ENCODE peak calls at places on chromosomes 13 and 19, in four cellular contexts. H, K, B and G are unnamed samples.

GRCh38 chr13:24863748-24864540 is 100.0 kb downstream of the RNF17 start:
- DNase-seq in H (no peak), B (no peak), K (no peak), G (no peak)

GRCh38 chr19:41265376-41266153 is 1.4 kb downstream of the HNRNPUL1 start:
- DNase-seq in H (peak; percentile 55), B (peak; percentile 17), K (no peak), G (no peak)

GRCh38 chr19:18044825-18045304 is 36.9 kb downstream of the ARRDC2 start:
- DNase-seq in K (peak; percentile 83), B (peak; percentile 69), H (peak; percentile 73), G (peak; percentile 73)

GRCh38 chr19:28504727-28505126 is 708.2 kb downstream of the UQCRFS1 start:
- DNase-seq in B (no peak), H (no peak), K (no peak), G (no peak)

GRCh38 chr13:102680842-102681725 is 13.8 kb downstream of the METTL21C start:
- DNase-seq in K (no peak), H (no peak), B (no peak), G (no peak)

GRCh38 chr13:114065926-114066774 is 66.3 kb downstream of the RASA3 start:
- DNase-seq in K (no peak), H (no peak), B (no peak), G (peak; percentile 38)

GRCh38 chr19:1884719-1885334 is 469 bp downstream of the ABHD17A start:
- DNase-seq in B (no peak), H (no peak), K (no peak), G (no peak)

GRCh38 chr19:17841810-17842662 is 5.7 kb downstream of the JAK3 start:
- DNase-seq in K (peak; percentile 22), H (no peak), B (peak; percentile 69), G (peak; percentile 76)

GRCh38 chr13:37492741-37493514 is 105.6 kb downstream of the POSTN start:
- DNase-seq in K (no peak), H (no peak), B (no peak), G (no peak)

GRCh38 chr19:49427855-49428546 is 2.8 kb downstream of the GFY start:
- DNase-seq in K (no peak), B (no peak), H (no peak), G (no peak)

GRCh38 chr19:1206063-1206732 is 620 bp downstream of the STK11 start:
- DNase-seq in K (no peak), H (no peak), B (no peak), G (no peak)

GRCh38 chr19:32469796-32470195 is 64.2 kb downstream of the DPY19L3 start:
- DNase-seq in B (no peak), K (no peak), H (no peak), G (no peak)

GRCh38 chr19:1568320-1569019 is at the start of gene MEX3D:
- DNase-seq in B (peak; percentile 83), H (peak; percentile 71), K (peak; percentile 62), G (peak; percentile 74)

GRCh38 chr19:38666662-38667448 is 19.4 kb downstream of the ACTN4 start:
- DNase-seq in K (no peak), H (peak; percentile 65), B (peak; percentile 80), G (no peak)

GRCh38 chr13:112908342-112908741 is 60.7 kb upstream of the MCF2L start:
- DNase-seq in B (no peak), H (no peak), K (no peak), G (no peak)

GRCh38 chr19:21568816-21569496 is 63.6 kb downstream of the ZNF429 start:
- DNase-seq in H (peak; percentile 88), B (peak; percentile 95), K (peak; percentile 92), G (peak; percentile 94)

GRCh38 chr13:50320297-50320862 is 305.1 kb downstream of the KCNRG start:
- DNase-seq in K (no peak), H (no peak), B (no peak), G (no peak)

GRCh38 chr13:21458457-21458815 is 667 bp downstream of the ZDHHC20 start:
- DNase-seq in K (peak; percentile 38), B (peak; percentile 60), H (peak; percentile 75), G (peak; percentile 23)

GRCh38 chr19:38381138-38381537 is 6.7 kb downstream of the GGN start:
- DNase-seq in K (no peak), H (no peak), B (no peak), G (no peak)

GRCh38 chr13:44174769-44175425 is 198.7 kb upstream of the SERP2 start:
- DNase-seq in H (no peak), B (no peak), K (no peak), G (no peak)

GRCh38 chr13:51923983-51924539 is 62.3 kb downstream of the CCDC70 start:
- DNase-seq in B (no peak), K (no peak), H (no peak), G (no peak)

GRCh38 chr13:96821381-96821780 is 172.9 kb downstream of the OXGR1 start:
- DNase-seq in H (no peak), K (no peak), B (no peak), G (no peak)

GRCh38 chr13:98563071-98563470 is 13.8 kb downstream of the STK24 start:
- DNase-seq in B (no peak), K (no peak), H (no peak), G (no peak)

GRCh38 chr19:1754651-1755466 is 1.6 kb downstream of the ONECUT3 start:
- DNase-seq in K (no peak), H (no peak), B (no peak), G (no peak)

GRCh38 chr13:50140153-50140552 is 124.9 kb downstream of the KCNRG start:
- DNase-seq in K (no peak), H (no peak), B (no peak), G (no peak)

GRCh38 chr13:63651394-63651793 is 2235.7 kb upstream of the PCDH20 start:
- DNase-seq in B (no peak), H (no peak), K (no peak), G (no peak)

GRCh38 chr19:19514215-19514633 is 1.1 kb downstream of the TSSK6 start:
- DNase-seq in K (peak; percentile 48), B (peak; percentile 36), H (no peak), G (peak; percentile 93)

GRCh38 chr19:1720237-1720636 is 33.1 kb upstream of the ONECUT3 start:
- DNase-seq in H (no peak), B (no peak), K (no peak), G (no peak)

GRCh38 chr13:112711528-112712265 is 21.9 kb downstream of the ATP11A start:
- DNase-seq in K (peak; percentile 85), H (peak; percentile 66), B (peak; percentile 61), G (peak; percentile 88)

GRCh38 chr19:51441410-51442390 is 16.6 kb downstream of the SIGLEC8 start:
- DNase-seq in K (no peak), H (no peak), B (no peak), G (no peak)

GRCh38 chr19:53865918-53866696 is 1.6 kb upstream of the MYADM start:
- DNase-seq in B (peak; percentile 35), H (no peak), K (peak; percentile 54), G (peak; percentile 88)

GRCh38 chr19:1407662-1408299 is 395 bp downstream of the DAZAP1 start:
- DNase-seq in K (no peak), H (no peak), B (peak; percentile 50), G (peak; percentile 53)

GRCh38 chr13:80824231-80824630 is 483.3 kb upstream of the SPRY2 start:
- DNase-seq in B (no peak), H (no peak), K (no peak), G (peak; percentile 8)

GRCh38 chr19:19643158-19644053 is at the start of gene GMIP:
- DNase-seq in B (peak; percentile 85), K (peak; percentile 39), H (peak; percentile 75), G (peak; percentile 84)

DNA sequence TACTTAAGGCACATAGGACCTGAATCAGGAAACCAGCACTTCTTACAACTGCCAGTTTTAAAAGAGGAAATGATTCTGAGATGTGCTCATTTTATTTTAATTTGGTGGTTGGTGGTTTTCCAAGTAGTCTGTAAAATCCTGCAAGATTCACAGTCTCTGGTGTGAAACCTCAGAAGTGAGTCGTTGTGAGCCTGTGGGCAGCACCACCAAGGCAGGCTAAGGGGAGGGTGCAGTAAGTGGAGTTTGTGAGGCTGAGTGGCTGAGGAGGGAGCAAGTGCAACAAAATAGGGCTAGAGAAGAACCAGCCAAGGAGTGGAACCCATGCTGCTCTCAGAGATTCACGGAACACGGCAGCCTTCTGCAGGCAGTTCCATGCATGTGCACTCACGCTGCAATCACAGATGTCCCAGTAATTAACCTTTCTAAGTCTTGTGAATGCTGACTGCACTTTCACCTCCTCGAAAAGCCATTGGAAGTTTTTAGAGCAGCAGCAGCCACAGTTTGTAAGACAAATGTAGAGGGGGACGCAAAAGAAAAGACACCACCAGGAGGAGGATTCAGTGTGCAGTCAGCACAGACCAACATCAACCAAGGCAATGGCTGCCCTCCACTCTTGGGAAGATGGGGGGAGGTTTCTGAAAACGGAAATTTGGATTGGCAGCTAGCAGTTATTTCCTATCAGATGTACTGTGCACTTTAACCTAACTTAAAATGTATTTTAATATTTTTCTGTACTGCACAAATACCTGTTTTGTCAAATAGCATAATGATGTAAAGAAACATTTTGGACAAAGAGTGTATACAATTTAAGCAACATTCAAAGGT is 44.9 kb downstream of the ESD start:
- DNase-seq in H (no peak), K (no peak), B (no peak), G (no peak)
- TF ChIP-seq CTCF in H (no peak), K (no peak), B (no peak), G (no peak)

GRCh38 chr19:46852830-46853229 is 2.2 kb upstream of the AP2S1 start:
- DNase-seq in K (no peak), B (no peak), H (no peak), G (no peak)

GRCh38 chr19:46859637-46860124 is 1.1 kb upstream of the ARHGAP35 start:
- DNase-seq in H (peak; percentile 76), B (peak; percentile 68), K (peak; percentile 76), G (peak; percentile 79)

GRCh38 chr19:46860125-46860845 is 512 bp upstream of the ARHGAP35 start:
- DNase-seq in H (peak; percentile 98), K (peak; percentile 99), B (peak; percentile 98), G (peak; percentile 98)

GRCh38 chr19:46860846-46861690 is at the start of gene ARHGAP35:
- DNase-seq in B (peak; percentile 40), K (no peak), H (peak; percentile 72), G (no peak)

GRCh38 chr19:46856062-46857022 is 4.5 kb upstream of the ARHGAP35 start:
- DNase-seq in H (peak; percentile 98), K (peak; percentile 97), B (peak; percentile 95), G (peak; percentile 97)
- TF ChIP-seq CTCF in H (no peak), K (peak; percentile 73), B (peak; percentile 56), G (peak; percentile 92)

DNA sequence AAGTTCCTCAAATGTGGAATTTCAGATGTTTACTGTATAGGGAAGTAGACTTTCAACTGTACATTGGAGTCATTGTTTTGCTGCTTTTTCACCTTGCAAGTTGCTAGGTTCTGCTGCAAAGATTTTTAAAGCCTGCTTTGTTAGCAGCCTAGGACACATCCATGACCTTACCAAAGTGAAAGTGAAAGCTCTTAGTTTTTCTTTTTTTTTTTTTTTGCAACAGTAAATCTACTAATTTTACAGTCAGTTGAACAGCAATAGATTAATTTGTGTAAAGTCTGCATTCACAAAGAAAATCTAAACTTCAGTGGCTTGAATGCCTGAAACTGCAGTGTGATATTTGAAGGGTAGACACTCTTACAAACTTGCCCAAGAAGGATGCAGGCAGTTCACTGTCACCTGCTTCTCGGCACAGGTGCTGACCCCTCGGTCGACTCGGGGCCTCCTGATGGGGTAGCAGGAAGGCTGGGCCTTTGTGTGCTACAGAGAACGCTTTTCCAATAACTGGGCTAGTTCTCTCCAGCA is 5.0 kb upstream of the MTIF3 start:
- DNase-seq in K (no peak), B (no peak), H (no peak), G (no peak)
- TF ChIP-seq CTCF in K (no peak), B (no peak), H (no peak), G (no peak)

DNA sequence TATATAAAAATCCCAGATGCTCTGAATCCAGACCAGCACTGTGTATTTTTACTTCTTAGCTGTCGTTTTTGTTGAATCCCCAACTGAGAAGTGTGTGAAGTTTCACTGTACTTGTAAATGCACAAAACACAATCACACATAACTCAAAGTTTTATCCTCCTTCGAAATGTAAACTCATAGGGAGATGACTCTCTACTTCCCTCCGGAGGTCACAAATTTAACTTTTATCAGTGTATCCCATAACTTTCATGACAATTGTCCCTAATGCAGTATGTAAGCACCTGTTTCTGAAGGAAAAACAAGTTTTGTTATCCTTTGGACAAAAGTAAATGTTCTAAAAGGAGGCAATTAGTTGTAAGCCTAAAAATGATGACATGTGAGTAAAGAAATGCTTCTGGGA is 665.0 kb upstream of the SLITRK6 start:
- DNase-seq in K (no peak), B (no peak), H (no peak), G (no peak)
- TF ChIP-seq CTCF in K (no peak), B (no peak), H (no peak), G (peak; percentile 6)